ENCODE peak calls at places on chromosome 1, in seven cellular contexts. D is heart left ventricle; S is GF-D8; C is H9; G is stimulated activated CD4-positive, alpha-beta T cell treated with anti-CD3 and anti-CD28 coated beads, Interleukin-12 subunit alpha, Interleukin-12 subunit beta, amount 100 ng/mL, for 4 hours; Z is activated T-cell treated with anti-CD3 and anti-CD28 coated beads for 1 hour; B is activated gamma-delta T cell. O is an unnamed sample.

GRCh38 chr1:64098436-64098835 is 105.0 kb upstream of the UBE2U start:
- DNase-seq in D (no peak), S (no peak), C (no peak), G (no peak), Z (no peak), B (no peak), O (no peak)

GRCh38 chr1:233704882-233705723 is 91.2 kb downstream of the KCNK1 start:
- DNase-seq in D (no peak), S (no peak), C (no peak), G (no peak), Z (no peak), B (no peak), O (no peak)

GRCh38 chr1:45134468-45134873 is 71.9 kb downstream of the ZSWIM5 start:
- DNase-seq in D (no peak), S (no peak), C (no peak), G (no peak), Z (no peak), B (no peak), O (no peak)

GRCh38 chr1:228835456-228835855 is 100.2 kb downstream of the RHOU start:
- DNase-seq in D (no peak), S (no peak), C (no peak), G (no peak), Z (no peak), B (no peak), O (no peak)

GRCh38 chr1:156945881-156946661 is 25.6 kb downstream of the LRRC71 start:
- DNase-seq in D (peak), S (no peak), C (no peak), G (no peak), Z (no peak), B (no peak), O (no peak)

GRCh38 chr1:31297273-31298247 is 728 bp downstream of the ZCCHC17 start:
- DNase-seq in D (no peak), S (no peak), C (no peak), G (no peak), Z (no peak), B (no peak), O (peak)

GRCh38 chr1:200738733-200739498 is at the start of gene CAMSAP2:
- DNase-seq in D (peak), S (no peak), C (peak), G (peak), Z (peak), B (peak), O (peak)

GRCh38 chr1:108829498-108829916 is 27.4 kb downstream of the AKNAD1 start:
- DNase-seq in D (no peak), S (no peak), C (no peak), G (no peak), Z (no peak), B (no peak), O (no peak)

GRCh38 chr1:157994081-157994581 is 686 bp downstream of the KIRREL1 start:
- DNase-seq in D (no peak), S (no peak), C (no peak), G (no peak), Z (no peak), B (no peak), O (no peak)

GRCh38 chr1:119554188-119554587 is 47.2 kb downstream of the HSD3B1 start:
- DNase-seq in D (no peak), S (no peak), C (no peak), G (no peak), Z (no peak), B (no peak), O (no peak)

GRCh38 chr1:36691374-36691773 is 208.7 kb upstream of the CSF3R start:
- DNase-seq in D (no peak), S (no peak), C (peak), G (no peak), Z (no peak), B (no peak), O (no peak)

GRCh38 chr1:178932552-178932906 is 61.7 kb upstream of the ANGPTL1 start:
- DNase-seq in D (no peak), S (no peak), C (no peak), G (no peak), Z (no peak), B (no peak), O (no peak)

GRCh38 chr1:223700942-223701637 is 11.2 kb upstream of the CAPN2 start:
- DNase-seq in D (peak), S (no peak), C (peak), G (no peak), Z (no peak), B (no peak), O (no peak)

GRCh38 chr1:206030714-206031113 is 7.0 kb upstream of the CTSE start:
- DNase-seq in D (peak), S (peak), C (peak), G (peak), Z (peak), B (no peak), O (peak)

GRCh38 chr1:223345720-223346119 is 18.3 kb downstream of the SUSD4 start:
- DNase-seq in D (no peak), S (no peak), C (peak), G (no peak), Z (no peak), B (no peak), O (no peak)

GRCh38 chr1:187257476-187257875 is 428.7 kb downstream of the PLA2G4A start:
- DNase-seq in D (no peak), S (no peak), C (no peak), G (no peak), Z (no peak), B (no peak), O (no peak)

GRCh38 chr1:219067350-219067712 is 106.3 kb upstream of the LYPLAL1 start:
- DNase-seq in D (no peak), S (no peak), C (no peak), G (no peak), Z (no peak), B (no peak), O (no peak)